ENCODE peak calls at places on chromosomes 7 and 10, in ten cellular contexts. Z is fibroblast of pulmonary artery, Q is endothelial cell of umbilical vein, C is HFF-Myc, R is stomach, J is PC-3, G is OCI-LY7, V is Panc1, X is choroid plexus epithelial cell, T is fibroblast of lung. D is an unnamed sample.

GRCh38 chr7:128827971-128828711 is 2.1 kb upstream of the FLNC start:
- DNase-seq in C (no peak), X (peak; percentile 74), G (no peak), J (peak; percentile 45), T (peak; percentile 91), R (no peak), Q (no peak), Z (peak; percentile 74), V (peak; percentile 64), D (peak; percentile 75)

GRCh38 chr10:19826712-19827111 is 10.5 kb downstream of the PLXDC2 start:
- DNase-seq in Q (no peak), Z (peak; percentile 75), V (no peak), X (peak; percentile 88), J (no peak), R (no peak), C (no peak), T (peak; percentile 20), G (no peak), D (no peak)

GRCh38 chr7:93799750-93800357 is 90.7 kb downstream of the TFPI2 start:
- DNase-seq in G (peak; percentile 29), J (peak; percentile 51), R (no peak), Z (peak; percentile 64), T (peak; percentile 11), X (peak; percentile 57), Q (peak; percentile 43), V (peak; percentile 5), C (peak; percentile 10), D (peak; percentile 36)

GRCh38 chr7:124550036-124550435 is 215.6 kb downstream of the GPR37 start:
- DNase-seq in C (no peak), G (no peak), V (no peak), R (no peak), J (no peak), T (no peak), X (peak; percentile 4), Z (no peak), Q (no peak), D (peak; percentile 64)

GRCh38 chr7:116540743-116541142 is 15.9 kb downstream of the CAV1 start:
- DNase-seq in Z (no peak), T (peak; percentile 47), J (peak; percentile 49), R (no peak), G (no peak), V (no peak), C (no peak), Q (no peak), X (no peak), D (no peak)

GRCh38 chr10:72736176-72736795 is 44.3 kb downstream of the MCU start:
- DNase-seq in C (no peak), V (no peak), J (no peak), R (no peak), T (peak; percentile 35), Z (peak; percentile 91), X (peak; percentile 79), G (no peak), Q (peak; percentile 96), D (peak; percentile 11)

GRCh38 chr7:114806590-114807167 is 115.2 kb upstream of the MDFIC start:
- DNase-seq in Z (peak; percentile 73), G (no peak), J (no peak), X (peak; percentile 88), C (no peak), R (peak; percentile 76), Q (no peak), V (no peak), T (peak; percentile 45), D (no peak)

GRCh38 chr7:159025161-159025779 is 119.4 kb downstream of the VIPR2 start:
- DNase-seq in T (no peak), C (no peak), G (no peak), V (no peak), X (no peak), J (no peak), Q (no peak), Z (no peak), R (no peak), D (no peak)

GRCh38 chr7:135669774-135670173 is 7.5 kb downstream of the STMP1 start:
- DNase-seq in V (no peak), T (no peak), G (no peak), Q (no peak), C (no peak), R (no peak), X (no peak), Z (no peak), J (no peak), D (no peak)

GRCh38 chr10:29860159-29860558 is 199.2 kb downstream of the JCAD start:
- DNase-seq in R (no peak), J (no peak), X (peak; percentile 71), V (no peak), T (peak; percentile 80), G (no peak), C (peak; percentile 53), Z (no peak), Q (no peak), D (peak; percentile 48)

GRCh38 chr7:20535541-20535940 is 79.9 kb upstream of the ABCB5 start:
- DNase-seq in G (no peak), C (no peak), J (no peak), R (no peak), X (no peak), V (no peak), Z (no peak), T (no peak), Q (no peak), D (no peak)

GRCh38 chr7:20541615-20542349 is 73.7 kb upstream of the ABCB5 start:
- DNase-seq in Q (no peak), R (no peak), V (no peak), T (no peak), X (no peak), Z (peak; percentile 7), C (no peak), G (no peak), J (no peak), D (no peak)

GRCh38 chr7:20542594-20542993 is 72.9 kb upstream of the ABCB5 start:
- DNase-seq in C (no peak), G (no peak), V (no peak), Q (peak; percentile 60), R (no peak), J (peak; percentile 78), X (peak; percentile 18), Z (peak; percentile 69), T (peak; percentile 40), D (no peak)

GRCh38 chr7:20543565-20543964 is 71.9 kb upstream of the ABCB5 start:
- DNase-seq in C (no peak), Q (no peak), J (no peak), G (no peak), Z (no peak), X (no peak), V (no peak), R (no peak), T (no peak), D (no peak)

GRCh38 chr7:20539201-20539600 is 76.3 kb upstream of the ABCB5 start:
- DNase-seq in R (no peak), X (peak; percentile 18), V (no peak), T (peak; percentile 17), Q (no peak), Z (peak; percentile 14), G (peak; percentile 20), J (peak; percentile 68), C (no peak), D (no peak)
- TF ChIP-seq CTCF in R (no peak), X (peak; percentile 22), V (peak; percentile 30), T (peak; percentile 10), Q (no peak), Z (peak; percentile 22), G (peak; percentile 61), J (peak; percentile 72), C (peak; percentile 17), D (no peak)

DNA sequence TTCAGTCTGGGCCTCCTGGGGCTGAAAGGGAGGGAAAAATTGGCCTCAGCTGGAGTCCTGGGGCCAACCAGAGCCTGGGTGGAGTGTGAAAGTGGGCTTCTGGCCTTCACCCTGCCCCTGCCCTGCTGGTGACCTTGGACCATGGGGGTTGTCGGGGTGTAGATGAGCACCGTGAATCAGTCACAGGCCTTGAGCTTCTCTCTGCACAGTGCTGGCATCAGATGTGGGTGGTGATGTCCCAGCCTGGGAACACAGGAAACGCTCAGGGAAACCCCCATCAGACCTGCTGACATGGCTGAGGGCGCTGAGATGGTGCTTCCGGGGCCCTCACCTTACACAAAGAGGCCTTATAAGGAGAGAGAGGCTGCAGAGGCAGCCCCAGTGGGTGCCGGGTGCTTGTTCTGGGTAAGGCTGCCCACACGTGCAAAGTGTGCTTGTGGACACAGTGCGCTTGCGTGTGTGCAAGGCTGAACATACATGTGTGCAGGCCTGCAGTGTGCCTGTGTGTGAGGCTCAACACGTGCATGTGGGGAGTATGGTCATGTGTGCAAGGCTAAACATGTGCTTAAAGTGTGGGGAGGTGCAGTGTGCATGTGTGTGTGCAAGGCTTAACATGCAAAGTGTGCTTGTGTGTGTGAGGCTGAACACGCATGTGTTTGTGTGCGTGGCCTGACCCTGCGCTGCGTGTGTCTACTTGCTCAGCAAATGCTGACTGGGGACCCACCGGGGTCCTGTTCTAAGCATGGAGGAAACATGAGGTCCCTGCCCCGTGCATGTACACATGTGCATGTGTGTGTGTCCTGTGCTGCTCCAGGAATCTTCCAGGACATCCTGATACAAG is 6.5 kb downstream of the ARPC1B start:
- DNase-seq in G (peak; percentile 88), V (no peak), T (no peak), Z (peak; percentile 64), R (peak; percentile 44), X (peak; percentile 58), J (no peak), Q (no peak), C (no peak), D (no peak)
- H3K4me3 ChIP-seq in G (peak overlapping the region; percentile 63), V (no peak overlapping the region), T (no peak overlapping the region), Z (no peak overlapping the region), R (peak overlapping the region; percentile 33), X (no peak overlapping the region), J (no peak overlapping the region), Q (no peak overlapping the region), C (no peak overlapping the region), D (no peak overlapping the region)

GRCh38 chr10:60532691-60533468 is 143.2 kb upstream of the ANK3 start:
- DNase-seq in C (no peak), Z (no peak), X (no peak), R (no peak), T (no peak), Q (no peak), J (peak; percentile 37), G (no peak), V (no peak), D (no peak)
- TF ChIP-seq CTCF in C (no peak), Z (no peak), X (no peak), R (no peak), T (no peak), Q (no peak), J (no peak), G (no peak), V (no peak), D (no peak)

DNA sequence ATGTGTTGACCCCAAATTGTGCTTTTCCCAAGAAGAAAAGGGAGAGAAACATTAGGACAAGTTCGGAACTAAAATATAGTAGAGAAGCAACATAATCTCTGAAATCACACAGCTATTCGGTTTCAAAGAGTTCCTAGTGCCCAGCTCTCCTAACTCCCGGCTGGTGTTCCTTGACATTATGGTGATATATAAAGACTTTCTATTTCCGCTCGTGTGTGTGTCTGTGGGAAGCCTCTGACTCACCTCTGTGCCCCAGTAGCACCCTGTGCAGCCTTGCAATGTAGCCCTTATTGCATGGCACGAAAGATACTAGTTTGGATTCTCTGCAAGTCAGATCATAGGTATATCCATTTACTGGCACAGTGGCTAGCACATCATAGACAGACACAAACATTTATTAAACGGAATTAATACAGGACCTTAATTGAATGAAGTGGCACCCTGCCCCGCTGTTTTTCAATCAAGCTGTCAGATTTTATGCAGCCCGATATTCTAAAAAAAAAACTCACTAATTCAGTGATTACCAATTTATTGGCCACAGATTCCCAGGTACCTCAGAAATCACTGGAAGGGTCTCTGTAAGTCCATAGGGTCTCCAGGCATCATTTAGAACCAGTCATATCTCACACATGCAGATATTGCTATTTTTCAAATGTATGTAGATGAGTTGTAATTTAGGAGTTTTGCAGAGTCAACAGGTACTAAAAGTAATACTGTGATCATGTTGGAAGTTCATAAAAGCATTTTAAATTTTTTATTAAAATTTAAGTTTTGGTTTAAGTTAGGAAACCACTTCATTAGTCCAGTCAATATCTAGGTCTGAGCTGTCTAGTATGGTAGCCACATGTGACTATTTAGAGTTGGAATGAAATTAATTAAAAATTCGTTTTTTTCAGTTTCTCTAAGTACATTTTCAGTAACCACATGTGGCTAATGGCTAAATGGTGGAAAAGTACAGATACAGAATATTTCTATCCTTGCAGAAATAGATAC is 43.3 kb downstream of the SFTPD start:
- DNase-seq in G (no peak), C (no peak), J (peak; percentile 66), T (peak; percentile 32), Z (peak; percentile 12), V (no peak), R (no peak), Q (peak; percentile 48), X (peak; percentile 17), D (peak; percentile 67)
- H3K4me3 ChIP-seq in G (no peak overlapping the region), C (peak overlapping the region; percentile 49), J (peak overlapping the region; percentile 75), T (peak overlapping the region; percentile 65), Z (peak overlapping the region; percentile 71), V (peak overlapping the region; percentile 46), R (peak overlapping the region; percentile 72), Q (peak overlapping the region; percentile 86), X (peak overlapping the region; percentile 61), D (peak overlapping the region; percentile 81)

D was measured in foreskin fibroblast.